ENCODE peak calls at places on chromosome 16, in nine cellular contexts. One of them, this sample, is unnamed.

GRCh38 chr16:63998-64913 is 8.2 kb downstream of the RHBDF1 start:
- DNase-seq in HCT116: no peak
- DNase-seq in head of caudate nucleus: no peak
- DNase-seq in astrocyte of the spinal cord: no peak
- DNase-seq in stimulated activated CD8-positive, alpha-beta memory T cell treated with anti-CD3 and anti-CD28 coated beads, Interleukin-7, amount 100 ng/mL, for 1 hour: no peak
- DNase-seq in NCI-H2107: peak; percentile 24
- DNase-seq in activated T-cell treated with anti-CD3 and anti-CD28 coated beads for 1 hour: no peak
- DNase-seq in activated T-helper 1 cell treated with anti-CD3 and anti-CD28 coated beads, Interleukin-2, amount 50 U/mL, for 16 hours: no peak
- DNase-seq in H9: no peak
- DNase-seq in this sample: peak; percentile 39

GRCh38 chr16:87834668-87835473 is 34.4 kb downstream of the SLC7A5 start:
- DNase-seq in head of caudate nucleus: no peak
- DNase-seq in H9: no peak
- DNase-seq in activated T-helper 1 cell treated with anti-CD3 and anti-CD28 coated beads, Interleukin-2, amount 50 U/mL, for 16 hours: no peak
- DNase-seq in astrocyte of the spinal cord: peak; percentile 31
- DNase-seq in stimulated activated CD8-positive, alpha-beta memory T cell treated with anti-CD3 and anti-CD28 coated beads, Interleukin-7, amount 100 ng/mL, for 1 hour: no peak
- DNase-seq in activated T-cell treated with anti-CD3 and anti-CD28 coated beads for 1 hour: no peak
- DNase-seq in NCI-H2107: peak; percentile 34
- DNase-seq in HCT116: no peak
- DNase-seq in this sample: no peak

GRCh38 chr16:15607700-15608396 is 35.1 kb downstream of the MARF1 start:
- DNase-seq in HCT116: no peak
- DNase-seq in head of caudate nucleus: no peak
- DNase-seq in activated T-helper 1 cell treated with anti-CD3 and anti-CD28 coated beads, Interleukin-2, amount 50 U/mL, for 16 hours: no peak
- DNase-seq in H9: no peak
- DNase-seq in astrocyte of the spinal cord: peak; percentile 77
- DNase-seq in activated T-cell treated with anti-CD3 and anti-CD28 coated beads for 1 hour: no peak
- DNase-seq in stimulated activated CD8-positive, alpha-beta memory T cell treated with anti-CD3 and anti-CD28 coated beads, Interleukin-7, amount 100 ng/mL, for 1 hour: no peak
- DNase-seq in NCI-H2107: no peak
- DNase-seq in this sample: no peak

GRCh38 chr16:2195316-2196161 is 866 bp downstream of the CASKIN1 start:
- DNase-seq in NCI-H2107: no peak
- DNase-seq in astrocyte of the spinal cord: no peak
- DNase-seq in activated T-helper 1 cell treated with anti-CD3 and anti-CD28 coated beads, Interleukin-2, amount 50 U/mL, for 16 hours: no peak
- DNase-seq in activated T-cell treated with anti-CD3 and anti-CD28 coated beads for 1 hour: no peak
- DNase-seq in H9: peak; percentile 56
- DNase-seq in head of caudate nucleus: no peak
- DNase-seq in HCT116: no peak
- DNase-seq in stimulated activated CD8-positive, alpha-beta memory T cell treated with anti-CD3 and anti-CD28 coated beads, Interleukin-7, amount 100 ng/mL, for 1 hour: no peak
- DNase-seq in this sample: no peak

GRCh38 chr16:27597361-27597760 is 47.4 kb downstream of the KATNIP start:
- DNase-seq in activated T-cell treated with anti-CD3 and anti-CD28 coated beads for 1 hour: no peak
- DNase-seq in H9: no peak
- DNase-seq in HCT116: no peak
- DNase-seq in NCI-H2107: no peak
- DNase-seq in astrocyte of the spinal cord: no peak
- DNase-seq in head of caudate nucleus: no peak
- DNase-seq in activated T-helper 1 cell treated with anti-CD3 and anti-CD28 coated beads, Interleukin-2, amount 50 U/mL, for 16 hours: no peak
- DNase-seq in stimulated activated CD8-positive, alpha-beta memory T cell treated with anti-CD3 and anti-CD28 coated beads, Interleukin-7, amount 100 ng/mL, for 1 hour: no peak
- DNase-seq in this sample: no peak

GRCh38 chr16:67216612-67217490 is 10.1 kb upstream of the TMEM208 start:
- DNase-seq in H9: no peak
- DNase-seq in astrocyte of the spinal cord: no peak
- DNase-seq in activated T-helper 1 cell treated with anti-CD3 and anti-CD28 coated beads, Interleukin-2, amount 50 U/mL, for 16 hours: no peak
- DNase-seq in activated T-cell treated with anti-CD3 and anti-CD28 coated beads for 1 hour: no peak
- DNase-seq in stimulated activated CD8-positive, alpha-beta memory T cell treated with anti-CD3 and anti-CD28 coated beads, Interleukin-7, amount 100 ng/mL, for 1 hour: no peak
- DNase-seq in HCT116: no peak
- DNase-seq in head of caudate nucleus: no peak
- DNase-seq in NCI-H2107: no peak
- DNase-seq in this sample: no peak

GRCh38 chr16:668519-669171 is 713 bp downstream of the RHOT2 start:
- DNase-seq in activated T-cell treated with anti-CD3 and anti-CD28 coated beads for 1 hour: no peak
- DNase-seq in stimulated activated CD8-positive, alpha-beta memory T cell treated with anti-CD3 and anti-CD28 coated beads, Interleukin-7, amount 100 ng/mL, for 1 hour: no peak
- DNase-seq in H9: no peak
- DNase-seq in astrocyte of the spinal cord: no peak
- DNase-seq in NCI-H2107: no peak
- DNase-seq in head of caudate nucleus: no peak
- DNase-seq in activated T-helper 1 cell treated with anti-CD3 and anti-CD28 coated beads, Interleukin-2, amount 50 U/mL, for 16 hours: no peak
- DNase-seq in HCT116: no peak
- DNase-seq in this sample: no peak

GRCh38 chr16:85504242-85504641 is 108.9 kb upstream of the GSE1 start:
- DNase-seq in activated T-helper 1 cell treated with anti-CD3 and anti-CD28 coated beads, Interleukin-2, amount 50 U/mL, for 16 hours: no peak
- DNase-seq in HCT116: no peak
- DNase-seq in astrocyte of the spinal cord: no peak
- DNase-seq in head of caudate nucleus: no peak
- DNase-seq in stimulated activated CD8-positive, alpha-beta memory T cell treated with anti-CD3 and anti-CD28 coated beads, Interleukin-7, amount 100 ng/mL, for 1 hour: no peak
- DNase-seq in NCI-H2107: no peak
- DNase-seq in H9: no peak
- DNase-seq in activated T-cell treated with anti-CD3 and anti-CD28 coated beads for 1 hour: no peak
- DNase-seq in this sample: no peak

GRCh38 chr16:5607169-5607568 is 509.6 kb upstream of the EEF2KMT start:
- DNase-seq in activated T-helper 1 cell treated with anti-CD3 and anti-CD28 coated beads, Interleukin-2, amount 50 U/mL, for 16 hours: no peak
- DNase-seq in astrocyte of the spinal cord: no peak
- DNase-seq in activated T-cell treated with anti-CD3 and anti-CD28 coated beads for 1 hour: no peak
- DNase-seq in H9: no peak
- DNase-seq in NCI-H2107: no peak
- DNase-seq in HCT116: no peak
- DNase-seq in stimulated activated CD8-positive, alpha-beta memory T cell treated with anti-CD3 and anti-CD28 coated beads, Interleukin-7, amount 100 ng/mL, for 1 hour: no peak
- DNase-seq in head of caudate nucleus: no peak
- DNase-seq in this sample: no peak

GRCh38 chr16:15427648-15428239 is 6.6 kb upstream of the BMERB1 start:
- DNase-seq in head of caudate nucleus: peak; percentile 68
- DNase-seq in HCT116: peak; percentile 50
- DNase-seq in activated T-cell treated with anti-CD3 and anti-CD28 coated beads for 1 hour: peak; percentile 49
- DNase-seq in NCI-H2107: no peak
- DNase-seq in astrocyte of the spinal cord: peak; percentile 82
- DNase-seq in stimulated activated CD8-positive, alpha-beta memory T cell treated with anti-CD3 and anti-CD28 coated beads, Interleukin-7, amount 100 ng/mL, for 1 hour: peak; percentile 27
- DNase-seq in activated T-helper 1 cell treated with anti-CD3 and anti-CD28 coated beads, Interleukin-2, amount 50 U/mL, for 16 hours: peak; percentile 27
- DNase-seq in H9: no peak
- DNase-seq in this sample: peak; percentile 22

GRCh38 chr16:74740795-74741304 is 33.8 kb downstream of the FA2H start:
- DNase-seq in astrocyte of the spinal cord: peak; percentile 20
- DNase-seq in NCI-H2107: no peak
- DNase-seq in head of caudate nucleus: peak; percentile 81
- DNase-seq in H9: no peak
- DNase-seq in activated T-helper 1 cell treated with anti-CD3 and anti-CD28 coated beads, Interleukin-2, amount 50 U/mL, for 16 hours: no peak
- DNase-seq in HCT116: peak; percentile 75
- DNase-seq in activated T-cell treated with anti-CD3 and anti-CD28 coated beads for 1 hour: no peak
- DNase-seq in stimulated activated CD8-positive, alpha-beta memory T cell treated with anti-CD3 and anti-CD28 coated beads, Interleukin-7, amount 100 ng/mL, for 1 hour: no peak
- DNase-seq in this sample: peak; percentile 29